ENCODE peak calls at places on chromosome 7, in six cellular contexts. W is HepG2, R is GM12891, C is H1, D is GM12878, O is K562. Y is an unnamed sample.

GRCh38 chr7:131306777-131307176 is 20.9 kb upstream of the MKLN1 start:
- DNase-seq in W (no peak), D (no peak), C (no peak), R (no peak), O (no peak), Y (no peak)

GRCh38 chr7:141511370-141512335 is 39.6 kb upstream of the AGK start:
- DNase-seq in W (no peak), O (no peak), C (peak), R (no peak), D (no peak), Y (no peak)

GRCh38 chr7:92988051-92988450 is 129.7 kb downstream of the SAMD9 start:
- DNase-seq in R (no peak), O (peak), C (no peak), W (peak), D (no peak), Y (no peak)

GRCh38 chr7:27099839-27100225 is 2.7 kb downstream of the HOXA2 start:
- DNase-seq in W (no peak), O (no peak), R (no peak), C (no peak), D (no peak), Y (no peak)

GRCh38 chr7:142371586-142372377 is 113.9 kb upstream of the PRSS58 start:
- DNase-seq in W (no peak), R (no peak), C (no peak), O (no peak), D (no peak), Y (no peak)

GRCh38 chr7:124113040-124113439 is 80.2 kb upstream of the TMEM229A start:
- DNase-seq in W (no peak), C (no peak), D (no peak), O (no peak), R (no peak), Y (no peak)

GRCh38 chr7:13829914-13830603 is 159.4 kb downstream of the ETV1 start:
- DNase-seq in O (no peak), W (no peak), C (no peak), D (no peak), R (no peak), Y (no peak)

GRCh38 chr7:38283107-38283506 is 9.7 kb upstream of the TARP start:
- DNase-seq in C (no peak), D (no peak), R (no peak), O (no peak), W (no peak), Y (no peak)

GRCh38 chr7:99860281-99861127 is 16.3 kb downstream of the OR2AE1 start:
- DNase-seq in O (no peak), C (no peak), W (peak), D (no peak), R (no peak), Y (no peak)

GRCh38 chr7:137001041-137001440 is 132.6 kb downstream of the CHRM2 start:
- DNase-seq in D (no peak), C (no peak), W (no peak), O (no peak), R (no peak), Y (no peak)

GRCh38 chr7:39702133-39702532 is 78.8 kb downstream of the RALA start:
- DNase-seq in C (no peak), O (no peak), W (no peak), R (no peak), D (no peak), Y (no peak)

GRCh38 chr7:41882745-41883527 is 180.0 kb upstream of the INHBA start:
- DNase-seq in D (peak), R (no peak), W (no peak), C (no peak), O (no peak), Y (peak)

GRCh38 chr7:73606801-73607691 is 17.3 kb downstream of the MLXIPL start:
- DNase-seq in C (peak), O (peak), D (no peak), R (peak), W (peak), Y (peak)

GRCh38 chr7:155426543-155427410 is 31.2 kb upstream of the EN2 start:
- DNase-seq in C (no peak), W (no peak), R (no peak), D (no peak), O (no peak), Y (no peak)

GRCh38 chr7:156589808-156590207 is 50.8 kb upstream of the RNF32 start:
- DNase-seq in D (no peak), C (no peak), W (no peak), R (no peak), O (no peak), Y (no peak)

GRCh38 chr7:143372070-143372469 is 9.1 kb upstream of the ZYX start:
- DNase-seq in D (no peak), R (no peak), O (no peak), C (no peak), W (no peak), Y (no peak)

GRCh38 chr7:44637788-44638594 is 31.6 kb downstream of the OGDH start:
- DNase-seq in W (no peak), D (peak), C (peak), R (no peak), O (peak), Y (no peak)

GRCh38 chr7:50534690-50535290 is 30.4 kb downstream of the DDC start:
- DNase-seq in O (peak), C (no peak), R (no peak), W (peak), D (no peak), Y (no peak)

GRCh38 chr7:133536450-133536849 is 283.6 kb downstream of the EXOC4 start:
- DNase-seq in C (no peak), R (no peak), D (no peak), W (no peak), O (no peak), Y (no peak)

GRCh38 chr7:82511542-82511941 is 68.0 kb upstream of the CACNA2D1 start:
- DNase-seq in R (no peak), C (no peak), D (no peak), W (no peak), O (no peak), Y (no peak)

GRCh38 chr7:101216860-101217387 is 457 bp downstream of the PLOD3 start:
- DNase-seq in W (no peak), R (no peak), C (no peak), D (no peak), O (no peak), Y (no peak)

GRCh38 chr7:127387974-127388373 is 4.5 kb downstream of the ZNF800 start:
- DNase-seq in C (no peak), O (no peak), D (no peak), R (no peak), W (no peak), Y (no peak)

GRCh38 chr7:128030999-128031681 is at the start of gene LRRC4:
- DNase-seq in D (no peak), C (no peak), O (no peak), R (peak), W (no peak), Y (peak)

GRCh38 chr7:20307119-20307518 is 23.6 kb upstream of the ITGB8 start:
- DNase-seq in C (no peak), W (no peak), D (peak), R (no peak), O (peak), Y (no peak)

GRCh38 chr7:96349572-96349971 is 27.7 kb upstream of the SLC25A13 start:
- DNase-seq in D (no peak), C (no peak), W (no peak), R (no peak), O (no peak), Y (no peak)
- TF ChIP-seq TAF1 in D (no peak), C (no peak), W (no peak), R (no peak), O (no peak), Y (no peak)

DNA sequence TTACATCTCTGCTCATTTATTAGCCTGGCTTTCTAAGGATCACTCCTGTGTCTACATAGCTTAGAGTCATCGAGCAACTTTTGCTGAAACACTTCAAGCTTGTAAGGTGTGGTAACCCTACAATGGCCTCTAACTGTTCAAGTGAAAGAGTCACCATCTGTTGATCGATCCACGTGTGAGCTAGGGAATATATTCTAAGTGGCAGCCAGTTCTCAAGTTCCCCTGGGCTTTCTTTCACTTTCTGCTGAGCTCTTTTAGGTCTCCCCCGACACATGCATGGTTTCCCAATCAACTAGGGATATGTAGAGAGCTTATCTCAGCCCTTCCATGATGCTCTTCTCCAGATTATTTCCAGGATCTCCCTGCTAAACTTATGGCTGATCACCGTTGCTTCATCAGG is 15.5 kb downstream of the AOAH start:
- DNase-seq in D (no peak), C (no peak), W (no peak), R (no peak), O (no peak), Y (no peak)
- TF ChIP-seq POLR2A in D (no peak), C (no peak), W (no peak), R (no peak), O (no peak), Y (no peak)

GRCh38 chr7:150737265-150738055 is at the start of gene GIMAP5:
- DNase-seq in W (no peak), O (no peak), R (no peak), C (no peak), D (no peak), Y (no peak)
- TF ChIP-seq TAF1 in W (no peak), O (no peak), R (peak), C (no peak), D (peak), Y (no peak)

GRCh38 chr7:105389090-105389650 is 449 bp upstream of the SRPK2 start:
- DNase-seq in C (peak), D (no peak), O (no peak), R (no peak), W (peak), Y (no peak)
- TF ChIP-seq POLR2A in C (peak), D (no peak), O (no peak), R (no peak), W (no peak), Y (no peak)